ENCODE peak calls at places on chromosomes 5 and 9, in seven cellular contexts. R, Q, W, M, Y, N and S are unnamed samples.

GRCh38 chr9:106755727-106756126 is 107.2 kb upstream of the ZNF462 start:
- DNase-seq in R (no peak), Q (no peak), W (no peak), M (no peak), Y (no peak), N (no peak), S (no peak)

GRCh38 chr9:37903581-37903830 is 421 bp downstream of the SLC25A51 start:
- DNase-seq in R (peak), Q (no peak), W (no peak), M (no peak), Y (peak), N (no peak), S (peak)

GRCh38 chr5:103262422-103262871 is 3.9 kb downstream of the MACIR start:
- DNase-seq in R (no peak), Q (no peak), W (no peak), M (no peak), Y (no peak), N (no peak), S (no peak)

GRCh38 chr5:153629027-153629426 is 138.6 kb downstream of the GRIA1 start:
- DNase-seq in R (no peak), Q (no peak), W (peak), M (peak), Y (no peak), N (peak), S (no peak)

GRCh38 chr5:171315386-171315891 is 6.4 kb downstream of the TLX3 start:
- DNase-seq in R (no peak), Q (no peak), W (no peak), M (no peak), Y (no peak), N (no peak), S (no peak)

GRCh38 chr5:73437126-73438047 is 11.2 kb downstream of the FOXD1 start:
- DNase-seq in R (no peak), Q (no peak), W (peak), M (no peak), Y (peak), N (peak), S (no peak)

GRCh38 chr5:83654427-83654994 is 66.1 kb downstream of the HAPLN1 start:
- DNase-seq in R (no peak), Q (no peak), W (no peak), M (no peak), Y (no peak), N (no peak), S (no peak)

GRCh38 chr9:33818167-33818831 is 1.3 kb downstream of the UBE2R2 start:
- DNase-seq in R (no peak), Q (no peak), W (no peak), M (no peak), Y (no peak), N (no peak), S (no peak)

GRCh38 chr9:120915854-120916495 is 10.6 kb downstream of the TRAF1 start:
- DNase-seq in R (no peak), Q (no peak), W (no peak), M (no peak), Y (no peak), N (no peak), S (no peak)

GRCh38 chr5:39740404-39740803 is 315.6 kb upstream of the DAB2 start:
- DNase-seq in R (no peak), Q (no peak), W (no peak), M (no peak), Y (no peak), N (no peak), S (no peak)

GRCh38 chr5:1514027-1514818 is 9.5 kb downstream of the LPCAT1 start:
- DNase-seq in R (peak), Q (no peak), W (no peak), M (no peak), Y (no peak), N (peak), S (peak)

GRCh38 chr9:98186236-98186635 is 6.2 kb downstream of the CORO2A start:
- DNase-seq in R (no peak), Q (no peak), W (no peak), M (no peak), Y (no peak), N (no peak), S (no peak)

GRCh38 chr5:33075731-33076130 is 364.6 kb downstream of the NPR3 start:
- DNase-seq in R (no peak), Q (no peak), W (no peak), M (no peak), Y (no peak), N (no peak), S (no peak)

GRCh38 chr5:71586052-71586940 is 844 bp upstream of the MCCC2 start:
- DNase-seq in R (peak), Q (no peak), W (no peak), M (no peak), Y (no peak), N (no peak), S (no peak)

GRCh38 chr5:167945542-167946384 is 345.7 kb upstream of the WWC1 start:
- DNase-seq in R (peak), Q (no peak), W (peak), M (peak), Y (no peak), N (peak), S (no peak)

GRCh38 chr5:179867079-179867465 is 8.5 kb upstream of the MRNIP start:
- DNase-seq in R (no peak), Q (no peak), W (no peak), M (no peak), Y (no peak), N (no peak), S (peak)

GRCh38 chr5:171984748-171985419 is 21.6 kb downstream of the FBXW11 start:
- DNase-seq in R (no peak), Q (no peak), W (no peak), M (peak), Y (no peak), N (no peak), S (no peak)

GRCh38 chr5:146311278-146311677 is 27.4 kb upstream of the POU4F3 start:
- DNase-seq in R (no peak), Q (no peak), W (no peak), M (no peak), Y (no peak), N (no peak), S (no peak)

GRCh38 chr9:89597711-89598707 is 6.8 kb upstream of the GADD45G start:
- DNase-seq in R (peak), Q (peak), W (peak), M (peak), Y (peak), N (no peak), S (no peak)

GRCh38 chr5:84430863-84431663 is 46.4 kb upstream of the EDIL3 start:
- DNase-seq in R (no peak), Q (no peak), W (no peak), M (no peak), Y (no peak), N (no peak), S (no peak)

GRCh38 chr5:151904921-151905320 is 19.7 kb downstream of the GLRA1 start:
- DNase-seq in R (no peak), Q (no peak), W (no peak), M (no peak), Y (no peak), N (no peak), S (no peak)

GRCh38 chr5:55816342-55816741 is 34.8 kb upstream of the IL31RA start:
- DNase-seq in R (no peak), Q (no peak), W (no peak), M (peak), Y (peak), N (no peak), S (no peak)

GRCh38 chr9:108300296-108301287 is 555.2 kb downstream of the ACTL7B start:
- DNase-seq in R (no peak), Q (no peak), W (no peak), M (no peak), Y (no peak), N (no peak), S (no peak)

GRCh38 chr5:159469496-159470370 is 139.4 kb upstream of the IL12B start:
- DNase-seq in R (no peak), Q (peak), W (no peak), M (no peak), Y (no peak), N (no peak), S (no peak)

GRCh38 chr5:178732281-178732680 is 1.8 kb upstream of the ZNF354A start:
- DNase-seq in R (no peak), Q (no peak), W (no peak), M (no peak), Y (no peak), N (no peak), S (no peak)

GRCh38 chr9:130962418-130963316 is 23.6 kb upstream of the FIBCD1 start:
- DNase-seq in R (no peak), Q (no peak), W (peak), M (peak), Y (peak), N (peak), S (no peak)

GRCh38 chr9:109500421-109500974 is 2.4 kb upstream of the PTPN3 start:
- DNase-seq in R (no peak), Q (no peak), W (no peak), M (no peak), Y (no peak), N (no peak), S (no peak)

GRCh38 chr9:112820886-112821285 is 69.8 kb downstream of the SLC46A2 start:
- DNase-seq in R (no peak), Q (no peak), W (no peak), M (peak), Y (no peak), N (no peak), S (no peak)

GRCh38 chr5:124692324-124692723 is 54.1 kb downstream of the ZNF608 start:
- DNase-seq in R (no peak), Q (no peak), W (no peak), M (peak), Y (no peak), N (no peak), S (no peak)

GRCh38 chr5:74641778-74642542 is 1.4 kb upstream of the ENC1 start:
- DNase-seq in R (peak), Q (no peak), W (peak), M (peak), Y (no peak), N (no peak), S (no peak)

GRCh38 chr9:127187231-127187956 is 65.0 kb upstream of the ANGPTL2 start:
- DNase-seq in R (no peak), Q (no peak), W (no peak), M (peak), Y (peak), N (peak), S (peak)

DNA sequence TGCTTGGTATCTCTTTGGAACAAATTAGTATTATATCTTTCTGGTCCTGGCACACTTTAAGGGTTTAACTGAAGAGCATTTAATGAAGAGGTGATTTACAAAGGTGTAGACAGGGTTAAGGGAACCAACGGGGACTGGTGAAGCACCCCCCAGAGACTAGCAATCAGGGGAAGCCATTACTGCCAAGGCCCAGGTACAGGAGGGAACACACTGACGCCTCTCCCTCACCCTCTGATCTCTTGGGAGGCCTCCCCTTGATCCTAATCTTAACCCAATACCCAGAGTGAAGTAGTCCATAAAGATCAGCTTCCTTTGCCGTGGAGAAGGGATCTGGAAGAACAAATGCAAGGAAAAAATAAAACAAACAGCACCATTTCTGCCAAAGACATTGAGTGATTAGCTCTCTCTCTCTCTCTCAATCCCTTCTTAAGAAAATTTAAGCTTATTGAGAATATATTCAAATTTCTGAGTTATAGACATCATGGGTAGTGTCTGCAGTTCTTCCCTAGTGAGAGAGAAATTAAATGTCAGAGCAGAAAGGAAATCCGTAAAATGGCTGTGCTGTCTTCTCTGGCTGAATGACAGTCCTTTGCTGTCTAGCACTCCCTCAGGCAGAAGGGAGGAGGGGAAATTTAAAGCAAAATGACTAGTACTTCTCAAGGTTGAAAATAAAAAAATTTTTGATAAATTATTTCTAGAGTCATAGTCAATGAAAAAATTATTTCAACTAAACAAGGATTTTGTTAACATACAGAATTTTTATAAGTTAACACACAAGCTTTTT is 20.0 kb downstream of the F2R start:
- DNase-seq in R (no peak), Q (no peak), W (no peak), M (no peak), Y (no peak), N (no peak), S (no peak)
- H3K27ac ChIP-seq in R (no peak), Q (no peak), W (no peak), M (no peak), Y (peak), N (no peak), S (no peak)

DNA sequence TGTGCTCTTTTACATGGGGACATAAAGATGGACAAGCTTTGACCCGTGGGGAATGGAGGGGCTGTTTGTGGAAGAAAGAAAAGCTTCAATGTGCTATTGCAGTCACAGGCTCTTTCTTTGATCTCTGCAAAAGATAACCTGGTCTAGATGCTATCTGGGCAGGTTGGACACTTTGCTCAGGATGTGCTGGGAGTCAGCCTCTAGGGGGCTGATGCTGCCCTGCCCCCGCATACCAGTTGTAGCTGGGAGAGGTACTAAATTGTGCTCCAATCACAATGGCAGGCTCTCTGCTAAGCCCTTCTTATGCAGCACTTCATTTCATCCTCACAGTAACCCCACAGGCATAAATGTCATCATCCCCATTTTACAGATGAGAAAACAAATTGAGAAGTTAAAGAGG is 67.2 kb downstream of the PSD2 start:
- DNase-seq in R (no peak), Q (no peak), W (no peak), M (no peak), Y (no peak), N (no peak), S (no peak)
- TF ChIP-seq CTCF in R (no peak), Q (no peak), W (peak), M (peak), Y (no peak), N (no peak), S (no peak)

DNA sequence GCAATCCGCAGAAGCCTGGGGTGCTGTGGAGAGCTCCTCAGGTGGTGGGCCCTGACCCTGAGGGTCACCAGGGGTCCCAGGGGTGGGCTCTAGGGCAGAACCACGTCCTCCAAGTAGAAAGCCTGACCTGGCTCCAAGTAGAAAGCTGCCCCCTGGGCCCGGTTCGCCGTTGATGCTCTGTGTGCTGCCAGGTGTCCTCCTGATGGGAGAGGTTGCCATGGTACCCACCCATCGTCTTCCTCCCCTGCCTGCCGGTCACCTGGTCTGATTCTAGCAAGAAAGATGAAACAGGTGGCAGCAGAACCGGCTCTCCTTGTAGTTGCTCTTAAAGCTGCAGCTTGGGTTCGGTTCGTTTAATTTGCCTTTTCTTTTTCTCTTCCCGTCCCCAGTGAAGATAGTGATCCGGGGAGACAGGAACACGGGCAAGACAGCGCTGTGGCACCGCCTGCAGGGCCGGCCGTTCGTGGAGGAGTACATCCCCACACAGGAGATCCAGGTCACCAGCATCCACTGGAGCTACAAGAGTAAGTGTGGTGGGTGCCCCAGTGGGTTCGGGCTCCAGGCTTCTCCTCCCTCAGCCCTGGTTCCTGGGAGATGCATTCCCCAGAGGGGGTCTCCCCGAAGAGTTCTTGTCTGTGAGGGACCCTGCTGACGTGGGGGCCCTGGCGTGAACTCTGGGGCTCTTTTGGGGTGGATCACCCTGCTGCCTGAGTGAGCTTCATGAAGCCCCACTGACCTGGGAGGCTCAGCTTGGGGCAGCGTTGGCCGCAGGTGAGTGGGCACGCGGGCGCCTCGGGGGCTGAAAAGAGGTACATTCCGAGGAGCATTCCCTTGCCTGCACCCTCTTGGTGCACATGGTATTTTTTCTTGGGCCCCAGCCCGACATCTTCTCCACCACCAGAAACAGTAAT is 15.6 kb downstream of the RABL6 start:
- DNase-seq in R (peak), Q (no peak), W (no peak), M (no peak), Y (no peak), N (peak), S (no peak)
- H3K27ac ChIP-seq in R (no peak), Q (no peak), W (no peak), M (no peak), Y (no peak), N (no peak), S (no peak)

GRCh38 chr9:88011005-88011766 is 36.9 kb upstream of the CDK20 start:
- DNase-seq in R (no peak), Q (no peak), W (no peak), M (no peak), Y (peak), N (no peak), S (no peak)
- TF ChIP-seq CTCF in R (no peak), Q (no peak), W (peak), M (peak), Y (peak), N (peak), S (no peak)

DNA sequence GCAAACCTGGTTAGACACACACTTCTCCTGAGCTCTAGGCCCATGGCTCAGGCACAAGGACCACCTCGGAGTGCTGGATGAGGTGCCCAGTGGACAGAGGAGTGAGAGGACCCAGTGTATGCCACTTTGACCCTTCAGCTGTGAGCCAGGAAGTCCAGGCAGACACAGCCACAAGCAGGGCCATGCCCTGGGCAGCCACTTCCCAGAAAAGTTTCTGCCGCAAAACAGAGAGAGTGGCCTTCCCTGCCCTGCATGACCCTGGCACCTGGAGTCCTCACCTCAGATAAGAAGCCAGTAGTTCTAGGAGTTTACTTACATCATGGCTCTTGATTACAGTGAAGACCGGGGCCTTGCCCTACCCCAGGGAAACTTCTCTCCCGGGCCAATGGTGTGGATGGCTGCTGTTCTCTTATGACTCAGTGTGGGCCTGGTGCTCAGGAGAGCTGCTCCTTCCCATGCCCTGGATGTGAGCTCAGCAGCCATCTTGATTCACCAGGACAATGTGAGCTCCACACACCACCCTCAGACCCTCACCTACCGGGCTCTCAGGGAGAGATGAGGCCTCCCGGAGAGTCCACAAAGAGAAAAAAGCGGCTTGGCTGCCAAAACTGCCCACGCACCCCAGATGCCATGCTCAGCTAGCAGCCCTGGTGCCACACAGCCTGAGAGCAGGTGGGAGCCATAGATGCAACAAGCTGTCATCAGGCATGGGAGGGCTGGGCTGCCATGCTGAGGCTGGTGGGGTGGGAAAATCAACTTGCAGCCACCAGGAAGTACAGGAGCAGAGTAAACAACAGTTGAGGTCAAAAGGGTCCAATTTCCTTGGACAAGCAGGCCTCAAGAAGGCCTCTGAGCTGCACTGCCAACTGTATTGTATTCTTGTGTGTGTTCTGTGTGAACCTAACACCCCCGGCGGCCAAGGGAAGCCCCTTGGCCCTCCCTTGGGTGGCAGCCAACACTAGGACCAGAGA is 11.7 kb upstream of the IRF1 start:
- DNase-seq in R (no peak), Q (no peak), W (no peak), M (no peak), Y (no peak), N (no peak), S (no peak)
- H3K27ac ChIP-seq in R (no peak), Q (no peak), W (no peak), M (no peak), Y (peak), N (no peak), S (peak)